ENCODE peak calls at places on chromosomes 4 and X, in ten cellular contexts. One of them, this sample, is unnamed.

GRCh38 chr4:139227729-139228404 is 50.8 kb upstream of the ELF2 start:
- DNase-seq in tibial nerve: no peak
- DNase-seq in HCT116: peak
- DNase-seq in testis: no peak
- DNase-seq in uterus: no peak
- DNase-seq in heart left ventricle: no peak
- DNase-seq in spleen: no peak
- DNase-seq in adrenal gland: no peak
- DNase-seq in GM12892: no peak
- DNase-seq in transverse colon: no peak
- DNase-seq in this sample: no peak

GRCh38 chrX:153411255-153411987 is at the start of gene ZFP92:
- DNase-seq in spleen: peak
- DNase-seq in transverse colon: peak
- DNase-seq in uterus: peak
- DNase-seq in HCT116: no peak
- DNase-seq in adrenal gland: peak
- DNase-seq in heart left ventricle: peak
- DNase-seq in testis: no peak
- DNase-seq in GM12892: peak
- DNase-seq in tibial nerve: no peak
- DNase-seq in this sample: no peak

GRCh38 chr4:104418313-104418712 is 76.4 kb downstream of the CXXC4 start:
- DNase-seq in spleen: no peak
- DNase-seq in adrenal gland: no peak
- DNase-seq in GM12892: no peak
- DNase-seq in HCT116: peak
- DNase-seq in transverse colon: no peak
- DNase-seq in uterus: no peak
- DNase-seq in tibial nerve: no peak
- DNase-seq in heart left ventricle: no peak
- DNase-seq in testis: no peak
- DNase-seq in this sample: no peak

GRCh38 chrX:37825225-37825842 is 22.0 kb downstream of the DYNLT3 start:
- DNase-seq in adrenal gland: peak
- DNase-seq in GM12892: no peak
- DNase-seq in testis: peak
- DNase-seq in transverse colon: peak
- DNase-seq in HCT116: peak
- DNase-seq in heart left ventricle: no peak
- DNase-seq in uterus: peak
- DNase-seq in spleen: no peak
- DNase-seq in tibial nerve: peak
- DNase-seq in this sample: no peak

GRCh38 chr4:114606240-114606639 is 7.6 kb downstream of the UGT8 start:
- DNase-seq in tibial nerve: no peak
- DNase-seq in uterus: no peak
- DNase-seq in transverse colon: no peak
- DNase-seq in heart left ventricle: no peak
- DNase-seq in testis: no peak
- DNase-seq in HCT116: peak
- DNase-seq in GM12892: no peak
- DNase-seq in adrenal gland: no peak
- DNase-seq in spleen: no peak
- DNase-seq in this sample: no peak

GRCh38 chr4:16779028-16779675 is 119.3 kb downstream of the LDB2 start:
- DNase-seq in heart left ventricle: no peak
- DNase-seq in transverse colon: no peak
- DNase-seq in testis: no peak
- DNase-seq in adrenal gland: no peak
- DNase-seq in GM12892: no peak
- DNase-seq in tibial nerve: no peak
- DNase-seq in spleen: no peak
- DNase-seq in uterus: peak
- DNase-seq in HCT116: no peak
- DNase-seq in this sample: no peak

GRCh38 chr4:186723207-186724047 is at the start of gene FAT1:
- DNase-seq in transverse colon: peak
- DNase-seq in adrenal gland: peak
- DNase-seq in testis: peak
- DNase-seq in spleen: no peak
- DNase-seq in HCT116: no peak
- DNase-seq in GM12892: no peak
- DNase-seq in uterus: peak
- DNase-seq in tibial nerve: peak
- DNase-seq in heart left ventricle: peak
- DNase-seq in this sample: peak

GRCh38 chrX:68508799-68509198 is 9.9 kb downstream of the YIPF6 start:
- DNase-seq in testis: no peak
- DNase-seq in transverse colon: no peak
- DNase-seq in adrenal gland: no peak
- DNase-seq in GM12892: no peak
- DNase-seq in HCT116: no peak
- DNase-seq in uterus: no peak
- DNase-seq in tibial nerve: no peak
- DNase-seq in spleen: no peak
- DNase-seq in heart left ventricle: no peak
- DNase-seq in this sample: no peak

GRCh38 chr4:180637616-180638015 is 1605.6 kb upstream of the TENM3 start:
- DNase-seq in transverse colon: no peak
- DNase-seq in spleen: no peak
- DNase-seq in uterus: no peak
- DNase-seq in heart left ventricle: no peak
- DNase-seq in tibial nerve: no peak
- DNase-seq in testis: no peak
- DNase-seq in GM12892: no peak
- DNase-seq in HCT116: no peak
- DNase-seq in adrenal gland: no peak
- DNase-seq in this sample: no peak

GRCh38 chr4:155900402-155900801 is 3.1 kb upstream of the TDO2 start:
- DNase-seq in heart left ventricle: no peak
- DNase-seq in GM12892: no peak
- DNase-seq in adrenal gland: peak
- DNase-seq in tibial nerve: no peak
- DNase-seq in spleen: no peak
- DNase-seq in uterus: no peak
- DNase-seq in HCT116: no peak
- DNase-seq in transverse colon: no peak
- DNase-seq in testis: no peak
- DNase-seq in this sample: no peak

GRCh38 chrX:43970528-43970927 is 2.7 kb downstream of the NDP start:
- DNase-seq in HCT116: no peak
- DNase-seq in testis: no peak
- DNase-seq in adrenal gland: no peak
- DNase-seq in uterus: no peak
- DNase-seq in transverse colon: no peak
- DNase-seq in heart left ventricle: no peak
- DNase-seq in spleen: no peak
- DNase-seq in tibial nerve: no peak
- DNase-seq in GM12892: no peak
- DNase-seq in this sample: no peak

GRCh38 chrX:38638952-38639529 is 77.7 kb downstream of the TSPAN7 start:
- DNase-seq in uterus: no peak
- DNase-seq in testis: no peak
- DNase-seq in adrenal gland: no peak
- DNase-seq in heart left ventricle: no peak
- DNase-seq in transverse colon: no peak
- DNase-seq in spleen: no peak
- DNase-seq in tibial nerve: no peak
- DNase-seq in GM12892: no peak
- DNase-seq in HCT116: no peak
- DNase-seq in this sample: no peak

GRCh38 chr4:121688696-121689095 is 8.1 kb downstream of the ANXA5 start:
- DNase-seq in adrenal gland: no peak
- DNase-seq in heart left ventricle: no peak
- DNase-seq in uterus: no peak
- DNase-seq in transverse colon: no peak
- DNase-seq in testis: no peak
- DNase-seq in tibial nerve: no peak
- DNase-seq in spleen: no peak
- DNase-seq in GM12892: no peak
- DNase-seq in HCT116: no peak
- DNase-seq in this sample: no peak
- TF ChIP-seq POLR2A in adrenal gland: no peak
- TF ChIP-seq POLR2A in heart left ventricle: no peak
- TF ChIP-seq POLR2A in uterus: no peak
- TF ChIP-seq POLR2A in transverse colon: no peak
- TF ChIP-seq POLR2A in testis: no peak
- TF ChIP-seq POLR2A in tibial nerve: no peak
- TF ChIP-seq POLR2A in spleen: no peak
- TF ChIP-seq POLR2A in GM12892: no peak
- TF ChIP-seq POLR2A in HCT116: no peak
- TF ChIP-seq POLR2A in this sample: no peak

GRCh38 chrX:21661316-21661715 is 3.2 kb upstream of the KLHL34 start:
- DNase-seq in tibial nerve: no peak
- DNase-seq in adrenal gland: no peak
- DNase-seq in uterus: no peak
- DNase-seq in GM12892: no peak
- DNase-seq in heart left ventricle: no peak
- DNase-seq in HCT116: no peak
- DNase-seq in testis: no peak
- DNase-seq in transverse colon: no peak
- DNase-seq in spleen: no peak
- DNase-seq in this sample: no peak

GRCh38 chrX:21666252-21666651 is 8.1 kb upstream of the KLHL34 start:
- DNase-seq in tibial nerve: no peak
- DNase-seq in HCT116: no peak
- DNase-seq in spleen: no peak
- DNase-seq in heart left ventricle: no peak
- DNase-seq in GM12892: no peak
- DNase-seq in uterus: no peak
- DNase-seq in adrenal gland: no peak
- DNase-seq in testis: no peak
- DNase-seq in transverse colon: no peak
- DNase-seq in this sample: no peak

GRCh38 chrX:21662761-21663160 is 4.6 kb upstream of the KLHL34 start:
- DNase-seq in testis: no peak
- DNase-seq in spleen: no peak
- DNase-seq in transverse colon: no peak
- DNase-seq in adrenal gland: no peak
- DNase-seq in tibial nerve: no peak
- DNase-seq in HCT116: no peak
- DNase-seq in GM12892: no peak
- DNase-seq in uterus: no peak
- DNase-seq in heart left ventricle: no peak
- DNase-seq in this sample: no peak

GRCh38 chrX:21666679-21667078 is 8.5 kb upstream of the KLHL34 start:
- DNase-seq in HCT116: no peak
- DNase-seq in tibial nerve: no peak
- DNase-seq in uterus: no peak
- DNase-seq in spleen: no peak
- DNase-seq in testis: no peak
- DNase-seq in GM12892: no peak
- DNase-seq in adrenal gland: no peak
- DNase-seq in transverse colon: no peak
- DNase-seq in heart left ventricle: no peak
- DNase-seq in this sample: no peak
- TF ChIP-seq POLR2A in HCT116: no peak
- TF ChIP-seq POLR2A in tibial nerve: no peak
- TF ChIP-seq POLR2A in uterus: no peak
- TF ChIP-seq POLR2A in spleen: no peak
- TF ChIP-seq POLR2A in testis: no peak
- TF ChIP-seq POLR2A in GM12892: no peak
- TF ChIP-seq POLR2A in adrenal gland: no peak
- TF ChIP-seq POLR2A in transverse colon: no peak
- TF ChIP-seq POLR2A in heart left ventricle: no peak
- TF ChIP-seq POLR2A in this sample: no peak

DNA sequence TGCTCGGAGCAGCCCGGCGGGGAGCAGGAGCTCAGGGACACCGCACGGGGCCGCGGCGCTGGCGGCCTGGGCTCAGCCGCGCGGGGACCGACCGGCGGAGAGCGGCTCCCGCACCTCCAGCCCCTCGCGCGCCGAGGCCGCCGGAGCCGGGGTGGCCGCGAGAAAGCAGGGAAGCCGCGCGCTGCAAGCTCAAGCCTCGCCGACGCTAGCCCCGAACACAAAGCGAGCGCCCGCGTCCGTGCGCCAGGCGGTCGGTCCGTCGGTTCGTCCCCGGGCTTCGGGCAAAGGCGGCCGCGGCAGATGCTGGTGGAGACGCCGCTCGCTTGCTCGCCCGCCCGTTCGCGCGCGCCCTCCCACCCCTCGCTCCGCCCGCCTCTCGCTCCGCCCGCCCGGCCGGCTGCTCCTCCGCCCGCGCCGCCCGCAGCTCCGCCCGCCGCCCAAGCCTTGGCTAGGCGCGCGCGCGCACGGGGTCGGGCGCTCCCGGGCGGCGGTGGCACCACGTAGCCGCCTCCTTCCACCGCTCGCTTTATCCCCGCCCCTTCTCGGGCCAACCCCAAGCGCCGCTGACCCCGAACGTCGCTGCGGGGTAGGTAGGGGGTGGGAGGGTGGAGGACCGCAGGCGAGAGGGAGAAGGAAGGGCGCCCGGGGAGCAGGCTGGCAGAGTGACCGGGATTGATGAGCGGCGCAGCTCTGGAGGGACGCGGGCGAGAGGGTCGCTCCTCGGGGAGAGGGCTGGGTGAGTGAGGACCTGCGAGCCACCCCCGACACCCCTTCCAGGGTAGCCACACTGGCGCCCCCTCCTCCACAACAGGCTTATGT is at the start of gene TSPAN5:
- DNase-seq in uterus: peak
- DNase-seq in tibial nerve: peak
- DNase-seq in testis: peak
- DNase-seq in transverse colon: peak
- DNase-seq in adrenal gland: peak
- DNase-seq in heart left ventricle: peak
- DNase-seq in spleen: peak
- DNase-seq in HCT116: peak
- DNase-seq in GM12892: peak
- DNase-seq in this sample: peak
- TF ChIP-seq POLR2A in uterus: peak
- TF ChIP-seq POLR2A in tibial nerve: peak
- TF ChIP-seq POLR2A in testis: no peak
- TF ChIP-seq POLR2A in transverse colon: no peak
- TF ChIP-seq POLR2A in adrenal gland: peak
- TF ChIP-seq POLR2A in heart left ventricle: no peak
- TF ChIP-seq POLR2A in spleen: no peak
- TF ChIP-seq POLR2A in HCT116: no peak
- TF ChIP-seq POLR2A in GM12892: no peak
- TF ChIP-seq POLR2A in this sample: peak

DNA sequence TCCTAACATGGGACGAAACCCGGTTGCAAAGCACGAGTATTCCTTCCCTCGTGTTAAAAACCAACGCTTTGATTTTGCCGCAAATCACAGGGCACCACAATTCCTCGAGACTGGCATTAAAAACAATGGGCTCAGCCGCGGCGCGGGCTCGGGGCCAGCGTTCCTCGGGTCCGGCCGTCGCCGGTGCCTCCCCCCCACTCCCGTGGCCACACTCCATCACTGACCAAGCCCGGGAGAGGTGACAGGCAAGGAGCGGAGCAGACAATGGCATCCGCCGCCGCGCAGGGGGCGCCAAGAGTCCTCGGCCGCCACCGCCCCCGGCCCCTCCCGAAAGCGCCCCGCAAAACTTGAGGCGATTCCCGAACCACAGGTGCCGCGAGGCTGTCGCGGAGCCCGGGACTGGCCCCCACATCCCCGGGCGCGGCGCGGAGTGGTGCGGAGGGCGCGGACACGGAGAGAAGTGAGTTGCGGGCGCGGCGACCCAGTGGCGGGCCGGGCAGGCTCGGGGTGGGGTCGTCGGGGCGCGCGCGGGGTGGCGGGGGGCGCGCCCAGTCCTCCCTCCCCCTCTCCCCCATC is 445 bp downstream of the AP1S2 start:
- DNase-seq in adrenal gland: peak
- DNase-seq in HCT116: no peak
- DNase-seq in testis: peak
- DNase-seq in uterus: peak
- DNase-seq in heart left ventricle: peak
- DNase-seq in GM12892: peak
- DNase-seq in tibial nerve: no peak
- DNase-seq in transverse colon: peak
- DNase-seq in spleen: peak
- DNase-seq in this sample: peak
- TF ChIP-seq POLR2A in adrenal gland: no peak
- TF ChIP-seq POLR2A in HCT116: no peak
- TF ChIP-seq POLR2A in testis: no peak
- TF ChIP-seq POLR2A in uterus: no peak
- TF ChIP-seq POLR2A in heart left ventricle: no peak
- TF ChIP-seq POLR2A in GM12892: no peak
- TF ChIP-seq POLR2A in tibial nerve: no peak
- TF ChIP-seq POLR2A in transverse colon: no peak
- TF ChIP-seq POLR2A in spleen: no peak
- TF ChIP-seq POLR2A in this sample: no peak